ENCODE peak calls at places on chromosomes 1 and 21, in eight cellular contexts. One of them, this sample, is unnamed.

GRCh38 chr1:116067564-116067887 is 43.7 kb upstream of the MAB21L3 start:
- DNase-seq in cardiac muscle cell: no peak
- DNase-seq in HFF-Myc: peak; percentile 61
- DNase-seq in pancreas: no peak
- DNase-seq in BE2C: no peak
- DNase-seq in IMR-90: peak; percentile 51
- DNase-seq in lung: no peak
- DNase-seq in SK-N-SH: no peak
- DNase-seq in this sample: peak; percentile 74

GRCh38 chr21:43613755-43614638 is 45.3 kb downstream of the HSF2BP start:
- DNase-seq in cardiac muscle cell: no peak
- DNase-seq in SK-N-SH: no peak
- DNase-seq in pancreas: no peak
- DNase-seq in lung: no peak
- DNase-seq in IMR-90: peak; percentile 82
- DNase-seq in HFF-Myc: no peak
- DNase-seq in BE2C: no peak
- DNase-seq in this sample: peak; percentile 57

GRCh38 chr1:119947468-119947867 is 51.2 kb upstream of the ADAM30 start:
- DNase-seq in SK-N-SH: no peak
- DNase-seq in BE2C: no peak
- DNase-seq in HFF-Myc: peak; percentile 76
- DNase-seq in pancreas: no peak
- DNase-seq in lung: no peak
- DNase-seq in cardiac muscle cell: no peak
- DNase-seq in IMR-90: peak; percentile 95
- DNase-seq in this sample: peak; percentile 90

GRCh38 chr1:28508435-28508754 is 2.6 kb downstream of the RCC1 start:
- DNase-seq in BE2C: no peak
- DNase-seq in IMR-90: no peak
- DNase-seq in HFF-Myc: no peak
- DNase-seq in SK-N-SH: no peak
- DNase-seq in lung: no peak
- DNase-seq in cardiac muscle cell: peak; percentile 30
- DNase-seq in pancreas: no peak
- DNase-seq in this sample: no peak

GRCh38 chr1:210527091-210527490 is 198.4 kb downstream of the HHAT start:
- DNase-seq in IMR-90: peak; percentile 16
- DNase-seq in pancreas: no peak
- DNase-seq in BE2C: no peak
- DNase-seq in lung: no peak
- DNase-seq in SK-N-SH: no peak
- DNase-seq in cardiac muscle cell: no peak
- DNase-seq in HFF-Myc: no peak
- DNase-seq in this sample: peak; percentile 16

GRCh38 chr1:193392686-193393085 is 206.3 kb upstream of the B3GALT2 start:
- DNase-seq in IMR-90: no peak
- DNase-seq in BE2C: no peak
- DNase-seq in lung: no peak
- DNase-seq in HFF-Myc: no peak
- DNase-seq in cardiac muscle cell: peak; percentile 21
- DNase-seq in pancreas: no peak
- DNase-seq in SK-N-SH: no peak
- DNase-seq in this sample: no peak

GRCh38 chr21:24895885-24896734 is 711.2 kb downstream of the MRPL39 start:
- DNase-seq in SK-N-SH: peak; percentile 1
- DNase-seq in cardiac muscle cell: peak; percentile 29
- DNase-seq in IMR-90: peak; percentile 25
- DNase-seq in lung: no peak
- DNase-seq in BE2C: peak; percentile 50
- DNase-seq in HFF-Myc: no peak
- DNase-seq in pancreas: no peak
- DNase-seq in this sample: peak; percentile 52

GRCh38 chr1:116448785-116449385 is 75.8 kb downstream of the ATP1A1 start:
- DNase-seq in SK-N-SH: no peak
- DNase-seq in lung: no peak
- DNase-seq in IMR-90: peak; percentile 9
- DNase-seq in BE2C: no peak
- DNase-seq in pancreas: no peak
- DNase-seq in cardiac muscle cell: no peak
- DNase-seq in HFF-Myc: no peak
- DNase-seq in this sample: peak; percentile 47

GRCh38 chr1:155195201-155196102 is 12.2 kb downstream of the THBS3 start:
- DNase-seq in pancreas: peak; percentile 10
- DNase-seq in lung: no peak
- DNase-seq in cardiac muscle cell: no peak
- DNase-seq in BE2C: no peak
- DNase-seq in SK-N-SH: no peak
- DNase-seq in IMR-90: peak; percentile 11
- DNase-seq in HFF-Myc: no peak
- DNase-seq in this sample: no peak

GRCh38 chr1:219660666-219661463 is 48.0 kb upstream of the ZC3H11B start:
- DNase-seq in pancreas: peak; percentile 87
- DNase-seq in IMR-90: peak; percentile 88
- DNase-seq in SK-N-SH: no peak
- DNase-seq in cardiac muscle cell: peak; percentile 93
- DNase-seq in lung: peak; percentile 77
- DNase-seq in HFF-Myc: peak; percentile 55
- DNase-seq in BE2C: peak; percentile 94
- DNase-seq in this sample: peak; percentile 95

GRCh38 chr1:37486680-37487618 is 12.6 kb downstream of the ZC3H12A start:
- DNase-seq in SK-N-SH: peak; percentile 83
- DNase-seq in HFF-Myc: no peak
- DNase-seq in pancreas: peak; percentile 83
- DNase-seq in cardiac muscle cell: peak; percentile 75
- DNase-seq in IMR-90: peak; percentile 65
- DNase-seq in lung: peak; percentile 82
- DNase-seq in BE2C: peak; percentile 67
- DNase-seq in this sample: peak; percentile 66

GRCh38 chr1:110218739-110219138 is 8.6 kb downstream of the KCNC4 start:
- DNase-seq in IMR-90: peak; percentile 30
- DNase-seq in BE2C: no peak
- DNase-seq in HFF-Myc: no peak
- DNase-seq in SK-N-SH: no peak
- DNase-seq in cardiac muscle cell: peak; percentile 73
- DNase-seq in lung: no peak
- DNase-seq in pancreas: no peak
- DNase-seq in this sample: no peak

GRCh38 chr1:10032590-10033358 is at the start of gene UBE4B:
- DNase-seq in SK-N-SH: peak; percentile 99
- DNase-seq in cardiac muscle cell: peak; percentile 100
- DNase-seq in pancreas: peak; percentile 99
- DNase-seq in IMR-90: peak; percentile 97
- DNase-seq in HFF-Myc: peak; percentile 88
- DNase-seq in lung: peak; percentile 97
- DNase-seq in BE2C: peak; percentile 95
- DNase-seq in this sample: peak; percentile 99

GRCh38 chr1:10031461-10031860 is 1.3 kb upstream of the UBE4B start:
- DNase-seq in SK-N-SH: no peak
- DNase-seq in BE2C: no peak
- DNase-seq in HFF-Myc: no peak
- DNase-seq in IMR-90: peak; percentile 75
- DNase-seq in pancreas: no peak
- DNase-seq in cardiac muscle cell: peak; percentile 59
- DNase-seq in lung: no peak
- DNase-seq in this sample: peak; percentile 39

GRCh38 chr1:10032287-10032589 is 520 bp upstream of the UBE4B start:
- DNase-seq in cardiac muscle cell: no peak
- DNase-seq in lung: no peak
- DNase-seq in IMR-90: no peak
- DNase-seq in pancreas: no peak
- DNase-seq in HFF-Myc: no peak
- DNase-seq in SK-N-SH: no peak
- DNase-seq in BE2C: no peak
- DNase-seq in this sample: no peak

DNA sequence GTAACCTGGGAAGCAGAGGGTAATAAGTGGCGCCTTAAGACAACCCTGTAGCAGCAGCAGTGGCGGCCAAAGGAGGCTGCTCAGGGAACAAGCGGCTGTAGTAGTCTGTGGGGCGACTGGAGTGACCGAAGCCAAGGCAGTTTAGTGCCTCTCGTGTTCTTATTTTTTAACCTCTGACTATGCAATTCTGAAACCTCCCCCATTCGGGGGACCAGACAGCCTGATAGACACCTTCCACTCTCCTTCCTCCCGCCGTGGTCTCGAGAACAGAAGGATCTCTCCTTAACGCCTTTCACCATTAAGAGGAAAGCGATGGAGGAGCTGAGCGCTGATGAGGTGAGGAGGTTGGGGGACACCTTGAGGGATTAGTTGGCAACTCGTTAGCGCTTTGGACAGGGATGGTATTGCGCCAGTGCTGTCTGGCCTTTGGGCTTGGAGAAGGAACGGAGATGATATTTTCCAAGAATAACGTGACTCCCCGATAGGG is 644 bp downstream of the UBE4B start:
- DNase-seq in BE2C: peak; percentile 10
- DNase-seq in cardiac muscle cell: peak; percentile 44
- DNase-seq in IMR-90: peak; percentile 25
- DNase-seq in SK-N-SH: no peak
- DNase-seq in pancreas: peak; percentile 26
- DNase-seq in lung: peak; percentile 29
- DNase-seq in HFF-Myc: no peak
- DNase-seq in this sample: peak; percentile 38
- TF ChIP-seq CTCF in BE2C: no peak
- TF ChIP-seq CTCF in cardiac muscle cell: no peak
- TF ChIP-seq CTCF in IMR-90: no peak
- TF ChIP-seq CTCF in SK-N-SH: peak; percentile 20
- TF ChIP-seq CTCF in pancreas: no peak
- TF ChIP-seq CTCF in lung: no peak
- TF ChIP-seq CTCF in HFF-Myc: no peak
- TF ChIP-seq CTCF in this sample: no peak

DNA sequence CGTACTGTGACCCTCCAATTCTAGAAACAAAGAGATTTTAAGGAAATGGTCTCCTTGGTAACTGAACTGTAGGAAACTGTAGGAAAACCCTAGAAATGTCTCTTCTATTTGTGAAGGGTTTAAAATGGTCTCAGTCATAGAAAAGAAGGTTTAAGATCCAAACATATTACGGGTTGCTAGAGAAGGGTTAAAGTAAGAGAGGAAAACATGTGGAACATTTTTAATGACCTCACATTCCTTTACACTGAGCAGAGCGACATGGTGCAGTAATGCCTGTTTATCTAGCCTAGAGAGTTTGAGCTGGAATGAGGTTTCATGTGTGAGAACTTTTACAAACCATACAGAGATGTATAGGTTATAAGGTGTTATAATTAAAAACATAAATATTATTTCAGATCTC is 36.9 kb upstream of the C1orf105 start:
- DNase-seq in pancreas: no peak
- DNase-seq in cardiac muscle cell: peak; percentile 17
- DNase-seq in HFF-Myc: peak; percentile 49
- DNase-seq in BE2C: no peak
- DNase-seq in lung: no peak
- DNase-seq in IMR-90: peak; percentile 77
- DNase-seq in SK-N-SH: no peak
- DNase-seq in this sample: peak; percentile 83
- H3K4me3 ChIP-seq in pancreas: no peak overlapping the region
- H3K4me3 ChIP-seq in cardiac muscle cell: no peak overlapping the region
- H3K4me3 ChIP-seq in HFF-Myc: no peak overlapping the region
- H3K4me3 ChIP-seq in BE2C: no peak overlapping the region
- H3K4me3 ChIP-seq in lung: no peak overlapping the region
- H3K4me3 ChIP-seq in IMR-90: no peak overlapping the region
- H3K4me3 ChIP-seq in SK-N-SH: no peak overlapping the region
- H3K4me3 ChIP-seq in this sample: no peak overlapping the region

GRCh38 chr1:180778782-180779398 is 133.8 kb upstream of the KIAA1614 start:
- DNase-seq in IMR-90: no peak
- DNase-seq in cardiac muscle cell: peak; percentile 5
- DNase-seq in BE2C: no peak
- DNase-seq in SK-N-SH: peak; percentile 10
- DNase-seq in HFF-Myc: no peak
- DNase-seq in lung: no peak
- DNase-seq in pancreas: no peak
- DNase-seq in this sample: no peak
- TF ChIP-seq CTCF in IMR-90: peak; percentile 14
- TF ChIP-seq CTCF in cardiac muscle cell: peak; percentile 23
- TF ChIP-seq CTCF in BE2C: peak; percentile 63
- TF ChIP-seq CTCF in SK-N-SH: peak; percentile 41
- TF ChIP-seq CTCF in HFF-Myc: peak; percentile 36
- TF ChIP-seq CTCF in lung: no peak
- TF ChIP-seq CTCF in pancreas: peak; percentile 14
- TF ChIP-seq CTCF in this sample: peak; percentile 46

DNA sequence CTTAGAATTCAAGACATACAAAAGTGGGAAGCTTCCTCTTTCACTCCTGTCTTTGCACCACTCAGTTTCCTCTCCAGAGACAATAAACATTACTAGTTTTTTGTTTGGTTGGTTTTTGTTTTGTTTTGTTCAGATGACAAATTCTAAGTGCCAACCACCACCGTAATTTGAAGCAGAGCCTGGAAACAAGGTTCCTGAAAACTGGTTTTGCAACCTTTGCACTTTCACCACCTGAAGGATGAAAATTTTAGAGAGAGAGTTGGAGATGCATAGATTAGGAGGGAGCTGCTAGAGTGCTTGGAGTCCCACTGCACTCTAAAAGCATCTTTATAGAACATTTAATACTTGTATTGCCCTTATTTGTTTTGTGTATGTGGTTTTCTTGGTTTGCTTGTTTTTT is 20.2 kb upstream of the MGST3 start:
- DNase-seq in HFF-Myc: no peak
- DNase-seq in pancreas: no peak
- DNase-seq in BE2C: no peak
- DNase-seq in lung: no peak
- DNase-seq in IMR-90: no peak
- DNase-seq in SK-N-SH: no peak
- DNase-seq in cardiac muscle cell: no peak
- DNase-seq in this sample: no peak
- H3K4me3 ChIP-seq in HFF-Myc: no peak overlapping the region
- H3K4me3 ChIP-seq in pancreas: no peak overlapping the region
- H3K4me3 ChIP-seq in BE2C: no peak overlapping the region
- H3K4me3 ChIP-seq in lung: no peak overlapping the region
- H3K4me3 ChIP-seq in IMR-90: no peak overlapping the region
- H3K4me3 ChIP-seq in SK-N-SH: no peak overlapping the region
- H3K4me3 ChIP-seq in cardiac muscle cell: no peak overlapping the region
- H3K4me3 ChIP-seq in this sample: no peak overlapping the region

This sample was measured in astrocyte of the spinal cord.